ENCODE peak calls at places on chromosomes 7 and 10, in five cellular contexts. T, X, F, P and A are unnamed samples.

GRCh38 chr7:43721193-43721806 is 8.0 kb downstream of the COA1 start:
- DNase-seq in T (peak), X (peak), F (peak), P (no peak), A (no peak)

GRCh38 chr10:90579602-90580242 is 278.1 kb downstream of the HTR7 start:
- DNase-seq in T (peak), X (no peak), F (no peak), P (no peak), A (peak)

GRCh38 chr7:151773795-151774194 is 103.1 kb downstream of the PRKAG2 start:
- DNase-seq in T (no peak), X (no peak), F (no peak), P (no peak), A (no peak)

GRCh38 chr10:5552376-5553321 is 27.9 kb downstream of the CALML3 start:
- DNase-seq in T (no peak), X (no peak), F (no peak), P (no peak), A (no peak)

GRCh38 chr7:151366141-151366871 is 24.7 kb downstream of the NUB1 start:
- DNase-seq in T (no peak), X (no peak), F (no peak), P (no peak), A (no peak)

GRCh38 chr7:155576900-155577508 is 30.6 kb upstream of the CNPY1 start:
- DNase-seq in T (peak), X (no peak), F (no peak), P (no peak), A (no peak)

GRCh38 chr7:158054611-158055010 is 533.0 kb downstream of the PTPRN2 start:
- DNase-seq in T (no peak), X (no peak), F (no peak), P (no peak), A (no peak)

GRCh38 chr7:7554021-7554432 is 12.7 kb upstream of the MIOS start:
- DNase-seq in T (no peak), X (no peak), F (no peak), P (no peak), A (no peak)

GRCh38 chr10:43287056-43288007 is 20.5 kb upstream of the RASGEF1A start:
- DNase-seq in T (peak), X (peak), F (peak), P (peak), A (no peak)

GRCh38 chr7:121744319-121744718 is 128.6 kb upstream of the PTPRZ1 start:
- DNase-seq in T (peak), X (no peak), F (no peak), P (no peak), A (no peak)

GRCh38 chr7:150937848-150938561 is 40.1 kb downstream of the KCNH2 start:
- DNase-seq in T (no peak), X (no peak), F (peak), P (peak), A (peak)

GRCh38 chr7:5223646-5224340 is 33.8 kb downstream of the WIPI2 start:
- DNase-seq in T (no peak), X (no peak), F (no peak), P (no peak), A (peak)

GRCh38 chr10:75345738-75346137 is 55.8 kb downstream of the ZNF503 start:
- DNase-seq in T (no peak), X (no peak), F (no peak), P (no peak), A (no peak)

GRCh38 chr7:33986456-33986855 is 81.1 kb downstream of the BMPER start:
- DNase-seq in T (no peak), X (no peak), F (no peak), P (no peak), A (no peak)

GRCh38 chr7:3998060-3998459 is 684.0 kb upstream of the FOXK1 start:
- DNase-seq in T (no peak), X (no peak), F (no peak), P (no peak), A (no peak)

GRCh38 chr7:444606-445005 is 75.0 kb downstream of the PDGFA start:
- DNase-seq in T (no peak), X (no peak), F (no peak), P (no peak), A (no peak)

GRCh38 chr10:46068117-46068516 is 22.0 kb upstream of the MSMB start:
- DNase-seq in T (no peak), X (no peak), F (no peak), P (no peak), A (no peak)

GRCh38 chr10:77233466-77233865 is 404.1 kb downstream of the KCNMA1 start:
- DNase-seq in T (no peak), X (no peak), F (no peak), P (no peak), A (no peak)

GRCh38 chr10:78804356-78805032 is 264.3 kb upstream of the ZMIZ1 start:
- DNase-seq in T (no peak), X (no peak), F (no peak), P (no peak), A (no peak)

GRCh38 chr10:131924982-131925649 is 24.3 kb downstream of the PPP2R2D start:
- DNase-seq in T (no peak), X (no peak), F (no peak), P (no peak), A (no peak)